ENCODE peak calls at places on chromosome 10, in five cellular contexts. Q, S, A, N and O are unnamed samples.

GRCh38 chr10:113095419-113095818 is 145.4 kb downstream of the TCF7L2 start:
- DNase-seq in A (no peak), S (no peak), Q (peak; percentile 9), N (no peak), O (no peak)

GRCh38 chr10:112189465-112189864 is 5.9 kb upstream of the GPAM start:
- DNase-seq in N (no peak), S (no peak), A (no peak), Q (no peak), O (no peak)

GRCh38 chr10:818526-819220 is 112.8 kb downstream of the LARP4B start:
- DNase-seq in N (no peak), A (no peak), Q (no peak), S (no peak), O (no peak)

GRCh38 chr10:1654811-1655356 is 82.4 kb downstream of the ADARB2 start:
- DNase-seq in Q (no peak), A (no peak), N (no peak), S (no peak), O (no peak)

GRCh38 chr10:118745056-118745455 is 9.7 kb downstream of the CACUL1 start:
- DNase-seq in N (no peak), Q (no peak), A (no peak), S (no peak), O (no peak)

GRCh38 chr10:26696786-26697162 is 727 bp upstream of the PDSS1 start:
- DNase-seq in A (no peak), S (no peak), N (no peak), Q (no peak), O (no peak)

GRCh38 chr10:133276435-133277201 is at the start of gene ADAM8:
- DNase-seq in S (no peak), A (peak; percentile 55), N (peak; percentile 66), Q (peak; percentile 90), O (no peak)

GRCh38 chr10:92110039-92110794 is 180.7 kb downstream of the CPEB3 start:
- DNase-seq in S (peak; percentile 50), N (no peak), Q (no peak), A (no peak), O (no peak)

GRCh38 chr10:95133016-95133752 is 60.9 kb upstream of the ACSM6 start:
- DNase-seq in S (peak; percentile 73), Q (peak; percentile 84), A (peak; percentile 51), N (peak; percentile 29), O (peak; percentile 56)

GRCh38 chr10:45432700-45433472 is 58.9 kb downstream of the ALOX5 start:
- DNase-seq in N (no peak), A (no peak), S (no peak), Q (no peak), O (no peak)

GRCh38 chr10:20110435-20111119 is 294.3 kb downstream of the PLXDC2 start:
- DNase-seq in A (no peak), Q (no peak), S (no peak), N (no peak), O (no peak)

GRCh38 chr10:31947144-31947926 is 18.7 kb upstream of the ARHGAP12 start:
- DNase-seq in A (no peak), Q (no peak), N (no peak), S (peak; percentile 96), O (no peak)

GRCh38 chr10:71725998-71726672 is 6.6 kb upstream of the C10orf105 start:
- DNase-seq in N (no peak), Q (peak; percentile 61), S (peak; percentile 29), A (no peak), O (no peak)

GRCh38 chr10:84348860-84349259 is 20.5 kb downstream of the CCSER2 start:
- DNase-seq in N (no peak), Q (no peak), A (no peak), S (peak; percentile 67), O (no peak)

GRCh38 chr10:9302142-9302746 is 1247.8 kb downstream of the GATA3 start:
- DNase-seq in S (peak; percentile 54), Q (no peak), A (no peak), N (no peak), O (no peak)

GRCh38 chr10:13268841-13269240 is 31.0 kb downstream of the PHYH start:
- DNase-seq in N (no peak), A (no peak), Q (no peak), S (no peak), O (no peak)

GRCh38 chr10:23399701-23400144 is 39.2 kb upstream of the OTUD1 start:
- DNase-seq in A (no peak), Q (no peak), N (no peak), S (peak; percentile 79), O (no peak)

GRCh38 chr10:122495406-122496340 is 34.3 kb downstream of the HTRA1 start:
- DNase-seq in A (no peak), Q (no peak), N (no peak), S (peak; percentile 84), O (no peak)

GRCh38 chr10:131868436-131868835 is 32.4 kb upstream of the PPP2R2D start:
- DNase-seq in Q (peak; percentile 12), N (no peak), S (no peak), A (no peak), O (no peak)

GRCh38 chr10:88927291-88927690 is 25.3 kb downstream of the ACTA2 start:
- DNase-seq in Q (no peak), A (no peak), S (no peak), N (no peak), O (no peak)

GRCh38 chr10:70699659-70700174 is 27.4 kb downstream of the ADAMTS14 start:
- DNase-seq in Q (peak; percentile 57), A (no peak), N (no peak), S (no peak), O (no peak)

GRCh38 chr10:80771902-80772555 is 234.3 kb downstream of the SH2D4B start:
- DNase-seq in A (no peak), Q (no peak), S (no peak), N (no peak), O (no peak)

GRCh38 chr10:49783645-49784044 is 21.5 kb upstream of the OGDHL start:
- DNase-seq in N (no peak), S (no peak), Q (no peak), A (no peak), O (no peak)

DNA sequence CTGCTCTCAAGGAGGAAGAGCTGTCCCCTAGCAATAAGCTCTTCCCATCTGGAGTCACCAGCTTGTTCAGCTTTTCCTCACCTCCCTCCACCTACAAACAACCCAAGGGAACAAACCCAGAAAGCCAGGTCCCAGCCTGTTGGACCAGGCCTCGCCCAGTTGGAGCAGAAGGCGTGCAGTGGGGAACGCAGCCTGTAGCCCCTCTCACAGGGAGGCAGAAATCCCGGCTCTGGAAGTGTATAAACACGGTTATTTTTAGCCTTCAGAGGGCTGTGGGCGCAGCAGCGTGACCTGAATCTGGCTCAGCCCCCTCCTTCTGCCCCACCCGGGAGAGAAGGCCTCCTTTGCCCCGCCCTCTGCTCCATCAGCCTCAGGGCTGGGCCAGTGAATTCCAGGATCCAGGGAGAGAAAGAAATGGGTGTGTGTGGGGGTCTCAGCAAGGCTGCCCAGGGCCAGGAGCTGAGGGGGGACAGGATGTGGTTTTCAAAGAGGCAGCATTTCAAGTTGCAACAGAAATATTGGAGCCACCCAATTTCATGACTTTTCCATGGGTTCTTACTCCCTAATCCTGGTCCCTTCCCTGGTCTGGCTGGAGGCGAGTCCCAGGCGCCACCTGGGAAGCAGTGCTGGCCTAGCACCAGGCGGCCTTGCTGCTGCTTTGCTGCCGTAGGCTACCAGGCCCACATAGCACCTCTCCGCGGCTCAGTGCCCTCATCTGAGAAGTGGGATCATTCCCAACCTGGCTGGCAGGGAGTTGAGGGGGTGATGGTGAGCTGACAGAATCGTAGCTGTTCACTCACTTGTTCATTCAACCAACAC is 33.5 kb downstream of the ZMIZ1 start:
- DNase-seq in S (peak; percentile 42), Q (no peak), A (no peak), N (no peak), O (no peak)
- TF ChIP-seq CTCF in S (no peak), Q (no peak), A (no peak), N (no peak), O (no peak)

DNA sequence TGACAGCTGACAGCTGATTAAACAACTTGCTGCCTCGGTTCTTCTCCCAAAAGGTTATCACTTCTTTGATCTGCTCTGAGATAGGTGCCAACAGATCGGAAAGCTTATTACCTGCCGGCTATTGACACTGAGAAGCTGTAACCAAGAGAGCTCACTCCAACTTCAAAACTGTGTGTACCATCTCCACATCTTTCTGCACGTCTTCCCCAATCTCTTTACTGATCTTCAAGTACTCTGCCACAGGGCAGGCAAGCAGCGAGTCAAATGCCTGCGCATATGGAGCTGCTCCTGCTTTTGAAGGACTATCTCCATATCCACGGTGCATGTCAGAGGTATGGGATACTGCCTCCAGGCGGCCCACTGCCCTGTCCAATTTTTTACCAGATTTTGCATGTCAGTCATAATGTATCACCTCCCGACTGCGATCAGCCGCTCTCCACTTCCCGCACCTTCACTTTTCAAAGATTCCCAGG is 352 bp upstream of the ZNF485 start:
- DNase-seq in S (no peak), N (no peak), A (no peak), Q (no peak), O (no peak)
- TF ChIP-seq CTCF in S (no peak), N (no peak), A (no peak), Q (no peak), O (no peak)

DNA sequence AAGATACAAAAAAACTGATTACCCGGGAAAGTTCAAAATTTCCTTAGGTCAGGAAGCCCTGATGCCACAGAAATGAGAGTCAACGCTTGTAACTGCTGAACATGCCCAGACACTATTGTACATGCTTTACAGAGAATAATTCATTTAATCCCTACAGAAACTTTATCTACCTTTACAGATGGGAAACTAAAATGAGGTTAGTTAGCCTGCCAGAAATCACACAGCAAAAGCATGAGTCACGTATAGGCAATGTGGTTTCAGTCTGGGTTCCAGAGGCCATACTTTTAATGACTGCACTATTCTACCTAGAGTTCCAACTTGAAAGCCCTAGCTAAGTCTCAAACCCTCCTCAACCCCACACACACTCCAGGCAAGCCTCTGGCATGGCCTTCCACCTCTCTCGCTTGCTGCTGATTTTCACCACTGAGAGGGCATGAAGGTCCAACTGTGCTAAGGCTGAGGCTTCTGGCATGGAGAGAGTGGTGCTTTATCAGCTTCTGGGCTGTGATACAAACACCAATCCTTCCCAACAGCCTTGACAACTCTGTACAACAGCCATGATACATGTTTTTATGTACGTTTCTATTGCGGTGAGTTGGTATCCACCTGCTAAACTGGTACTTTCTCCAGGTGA is 1011.2 kb upstream of the GHITM start:
- DNase-seq in S (no peak), N (no peak), Q (no peak), A (no peak), O (no peak)
- TF ChIP-seq CTCF in S (no peak), N (no peak), Q (no peak), A (no peak), O (no peak)

GRCh38 chr10:61792921-61793320 is 108.6 kb upstream of the ARID5B start:
- DNase-seq in A (no peak), N (no peak), Q (no peak), S (no peak), O (no peak)

GRCh38 chr10:61793760-61794713 is 107.5 kb upstream of the ARID5B start:
- DNase-seq in N (no peak), A (no peak), S (peak; percentile 65), Q (no peak), O (no peak)

GRCh38 chr10:61796785-61797184 is 104.7 kb upstream of the ARID5B start:
- DNase-seq in N (no peak), Q (no peak), A (no peak), S (no peak), O (no peak)

GRCh38 chr10:61795147-61795546 is 106.4 kb upstream of the ARID5B start:
- DNase-seq in Q (no peak), N (no peak), A (no peak), S (no peak), O (no peak)

DNA sequence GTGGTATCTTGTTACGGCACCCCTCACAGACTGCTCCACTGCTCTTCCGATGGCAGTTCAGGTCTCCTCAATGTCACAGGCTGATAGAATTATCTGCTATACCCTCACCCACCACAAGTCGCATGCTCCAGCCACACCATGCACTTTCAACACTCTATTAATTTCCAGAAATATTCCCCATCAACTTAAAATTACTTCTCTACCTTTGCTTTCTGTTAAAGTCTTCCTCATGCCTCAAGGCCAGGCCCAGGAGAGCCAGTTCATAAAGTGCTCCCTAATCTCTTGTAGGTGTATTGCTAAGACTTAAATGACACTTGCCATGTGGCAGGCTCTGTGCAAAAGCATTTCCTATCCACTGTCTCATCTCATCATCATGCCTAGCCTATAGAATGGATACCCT is 105.9 kb upstream of the ARID5B start:
- DNase-seq in S (no peak), N (no peak), A (no peak), Q (peak; percentile 32), O (no peak)
- TF ChIP-seq CTCF in S (no peak), N (no peak), A (no peak), Q (peak; percentile 58), O (no peak)